ENCODE peak calls at places on chromosomes 4 and X, in nine cellular contexts. T is CD4-positive, alpha-beta T cell; F is H9; L is CD8-positive, alpha-beta T cell; I is astrocyte; H is neuronal stem cell; U is MM.1S; N is heart left ventricle; B is adrenal gland. S is an unnamed sample.
A peak's percentile ranks its signal among the peaks of the same experiment; 100 is the strongest.

GRCh38 chrX:101482296-101482695 is 3.0 kb upstream of the ARMCX4 start:
- DNase-seq in T (no peak), F (no peak), L (no peak), I (peak; percentile 59), H (no peak), U (no peak), N (no peak), B (no peak), S (no peak)

GRCh38 chrX:93673056-93673868 is at the start of gene NAP1L3:
- DNase-seq in T (peak; percentile 44), F (peak; percentile 92), L (peak; percentile 9), I (peak; percentile 83), H (peak; percentile 71), U (peak; percentile 66), N (peak; percentile 47), B (peak; percentile 74), S (peak; percentile 61)

GRCh38 chrX:119784747-119785446 is 6.5 kb downstream of the RPL39 start:
- DNase-seq in T (peak; percentile 29), F (peak; percentile 48), L (peak; percentile 15), I (no peak), H (no peak), U (peak; percentile 35), N (no peak), B (no peak), S (no peak)

GRCh38 chr4:84298023-84298718 is 200.9 kb downstream of the NKX6-1 start:
- DNase-seq in T (no peak), F (no peak), L (no peak), I (no peak), H (no peak), U (no peak), N (no peak), B (no peak), S (no peak)

GRCh38 chrX:150298841-150299551 is 64.1 kb upstream of the MAMLD1 start:
- DNase-seq in T (no peak), F (no peak), L (no peak), I (peak; percentile 10), H (no peak), U (no peak), N (no peak), B (no peak), S (no peak)

GRCh38 chr4:168690199-168690598 is 193.3 kb downstream of the PALLD start:
- DNase-seq in T (no peak), F (no peak), L (no peak), I (no peak), H (no peak), U (no peak), N (no peak), B (no peak), S (no peak)

GRCh38 chr4:181525641-181526040 is 717.6 kb upstream of the TENM3 start:
- DNase-seq in T (no peak), F (no peak), L (no peak), I (no peak), H (no peak), U (no peak), N (no peak), B (no peak), S (no peak)

GRCh38 chrX:102115748-102116147 is 9.7 kb upstream of the TCEAL2 start:
- DNase-seq in T (no peak), F (no peak), L (no peak), I (no peak), H (no peak), U (no peak), N (no peak), B (no peak), S (no peak)

GRCh38 chr4:184163813-184164212 is 53.9 kb downstream of the ENPP6 start:
- DNase-seq in T (no peak), F (peak; percentile 80), L (no peak), I (no peak), H (no peak), U (no peak), N (peak; percentile 65), B (no peak), S (peak; percentile 78)

GRCh38 chr4:27787195-27787594 is 926.6 kb downstream of the STIM2 start:
- DNase-seq in T (no peak), F (no peak), L (no peak), I (no peak), H (no peak), U (no peak), N (no peak), B (no peak), S (no peak)

GRCh38 chrX:54182194-54182863 is 725 bp downstream of the FAM120C start:
- DNase-seq in T (peak; percentile 55), F (peak; percentile 43), L (peak; percentile 24), I (no peak), H (peak; percentile 8), U (peak; percentile 56), N (peak; percentile 72), B (peak; percentile 54), S (peak; percentile 81)

GRCh38 chrX:52216541-52216940 is 31.9 kb downstream of the MAGED4 start:
- DNase-seq in T (no peak), F (no peak), L (no peak), I (no peak), H (no peak), U (no peak), N (no peak), B (no peak), S (no peak)

GRCh38 chrX:147228153-147228552 is 413.6 kb upstream of the CXorf51A start:
- DNase-seq in T (no peak), F (no peak), L (no peak), I (no peak), H (no peak), U (peak; percentile 46), N (no peak), B (no peak), S (no peak)
- H3K27me3 ChIP-seq in T (no peaks in the 10 kb centered on the region), F (no peaks in the 10 kb centered on the region), L (no peaks in the 10 kb centered on the region), I (no peaks in the 10 kb centered on the region), H (no peaks in the 10 kb centered on the region), U (no peaks in the 10 kb centered on the region), N (no peaks in the 10 kb centered on the region), B (no peaks in the 10 kb centered on the region), S (no peaks in the 10 kb centered on the region)

GRCh38 chrX:118207831-118208453 is 91.3 kb upstream of the KLHL13 start:
- DNase-seq in T (no peak), F (no peak), L (no peak), I (no peak), H (no peak), U (no peak), N (no peak), B (no peak), S (no peak)

GRCh38 chrX:118205421-118205820 is 88.8 kb upstream of the KLHL13 start:
- DNase-seq in T (no peak), F (no peak), L (no peak), I (no peak), H (no peak), U (no peak), N (no peak), B (no peak), S (no peak)

GRCh38 chrX:118205996-118206395 is 89.4 kb upstream of the KLHL13 start:
- DNase-seq in T (no peak), F (no peak), L (no peak), I (no peak), H (no peak), U (no peak), N (no peak), B (no peak), S (no peak)

GRCh38 chrX:118211891-118212816 is 95.5 kb upstream of the KLHL13 start:
- DNase-seq in T (no peak), F (no peak), L (no peak), I (no peak), H (no peak), U (peak; percentile 38), N (no peak), B (no peak), S (no peak)

DNA sequence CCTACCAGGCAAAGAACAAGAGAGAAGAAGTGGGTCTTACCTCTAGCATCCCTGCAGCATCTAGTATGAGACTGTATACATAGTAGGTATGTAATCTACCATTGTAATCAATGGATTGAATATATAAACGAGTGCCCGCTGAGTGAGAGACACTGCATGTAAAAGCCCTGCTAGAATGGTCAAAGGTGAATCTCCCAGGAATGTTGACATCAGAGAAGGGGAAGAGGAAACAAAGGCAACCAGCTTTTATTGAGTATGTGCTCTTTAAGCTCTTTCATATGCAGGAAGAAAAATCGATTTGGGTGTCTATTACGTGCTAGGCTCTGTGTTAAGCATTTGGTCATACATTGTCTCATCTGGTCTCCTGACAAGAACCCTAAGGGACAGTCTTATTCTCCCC is 91.9 kb upstream of the KLHL13 start:
- DNase-seq in T (no peak), F (no peak), L (no peak), I (no peak), H (no peak), U (no peak), N (no peak), B (no peak), S (no peak)
- H3K27me3 ChIP-seq in T (no peaks in the 10 kb centered on the region), F (no peaks in the 10 kb centered on the region), L (no peaks in the 10 kb centered on the region), I (no peaks in the 10 kb centered on the region), H (peaks cover 10% of the 10 kb centered on the region), U (peaks cover 15% of the 10 kb centered on the region), N (no peaks in the 10 kb centered on the region), B (peaks cover 5% of the 10 kb centered on the region), S (no peaks in the 10 kb centered on the region)

GRCh38 chr4:89243741-89244252 is 63.8 kb downstream of the GPRIN3 start:
- DNase-seq in T (no peak), F (no peak), L (no peak), I (no peak), H (no peak), U (no peak), N (no peak), B (no peak), S (no peak)

GRCh38 chr4:89248879-89249281 is 58.7 kb downstream of the GPRIN3 start:
- DNase-seq in T (no peak), F (no peak), L (no peak), I (no peak), H (no peak), U (no peak), N (no peak), B (no peak), S (no peak)

GRCh38 chr4:89242864-89243740 is 64.5 kb downstream of the GPRIN3 start:
- DNase-seq in T (no peak), F (no peak), L (no peak), I (no peak), H (no peak), U (no peak), N (no peak), B (no peak), S (no peak)

GRCh38 chr4:89247951-89248350 is 59.6 kb downstream of the GPRIN3 start:
- DNase-seq in T (no peak), F (no peak), L (no peak), I (no peak), H (no peak), U (no peak), N (no peak), B (no peak), S (no peak)

DNA sequence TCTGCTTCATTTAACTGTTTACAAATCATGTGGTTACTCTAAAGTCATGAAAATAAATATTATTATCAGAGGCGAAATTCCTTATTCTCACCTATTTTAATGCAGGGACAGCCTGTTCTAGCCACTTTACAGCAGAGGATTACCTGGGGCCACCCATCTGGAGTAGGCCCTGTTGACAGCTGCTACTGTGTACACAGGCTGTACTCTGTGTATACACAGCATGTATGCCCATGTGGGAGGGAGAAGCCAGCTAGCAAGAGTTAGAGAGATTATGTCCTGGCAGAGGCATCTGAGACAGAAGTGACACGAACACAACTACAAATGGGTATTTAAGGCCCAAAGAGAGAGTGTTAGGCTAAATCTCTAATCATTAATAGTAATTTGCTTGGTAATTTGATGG is 62.1 kb downstream of the GPRIN3 start:
- DNase-seq in T (no peak), F (no peak), L (no peak), I (no peak), H (no peak), U (no peak), N (no peak), B (no peak), S (no peak)
- H3K27me3 ChIP-seq in T (no peaks in the 10 kb centered on the region), F (no peaks in the 10 kb centered on the region), L (no peaks in the 10 kb centered on the region), I (no peaks in the 10 kb centered on the region), H (peaks cover 3% of the 10 kb centered on the region), U (no peaks in the 10 kb centered on the region), N (no peaks in the 10 kb centered on the region), B (no peaks in the 10 kb centered on the region), S (no peaks in the 10 kb centered on the region)

GRCh38 chrX:15888062-15888461 is 33.4 kb upstream of the AP1S2 start:
- DNase-seq in T (no peak), F (no peak), L (no peak), I (no peak), H (no peak), U (no peak), N (no peak), B (no peak), S (no peak)
- H3K27me3 ChIP-seq in T (no peaks in the 10 kb centered on the region), F (no peaks in the 10 kb centered on the region), L (no peaks in the 10 kb centered on the region), I (no peaks in the 10 kb centered on the region), H (no peaks in the 10 kb centered on the region), U (no peaks in the 10 kb centered on the region), N (peaks cover 5% of the 10 kb centered on the region), B (peaks cover 17% of the 10 kb centered on the region), S (no peaks in the 10 kb centered on the region)

S was measured in right cardiac atrium.